ENCODE peak calls at places on chromosomes 3 and 15, in seven cellular contexts. I, A, X, D, R, B and K are unnamed samples.

GRCh38 chr3:39148116-39149058 is 5.0 kb downstream of the CSRNP1 start:
- DNase-seq in I (no peak), A (peak), X (no peak), D (peak), R (no peak), B (no peak), K (no peak)

GRCh38 chr3:99269606-99270355 is 368.3 kb upstream of the DCBLD2 start:
- DNase-seq in I (peak), A (no peak), X (no peak), D (no peak), R (peak), B (peak), K (no peak)

GRCh38 chr3:69442771-69443197 is 56.9 kb upstream of the FRMD4B start:
- DNase-seq in I (no peak), A (no peak), X (no peak), D (no peak), R (no peak), B (no peak), K (no peak)

GRCh38 chr3:185397676-185398075 is 34.7 kb downstream of the MAP3K13 start:
- DNase-seq in I (no peak), A (no peak), X (no peak), D (no peak), R (no peak), B (no peak), K (peak)

GRCh38 chr3:54188176-54188791 is 65.9 kb downstream of the CACNA2D3 start:
- DNase-seq in I (peak), A (peak), X (no peak), D (peak), R (no peak), B (no peak), K (no peak)

GRCh38 chr3:47098910-47099309 is 65.0 kb downstream of the SETD2 start:
- DNase-seq in I (no peak), A (no peak), X (no peak), D (no peak), R (no peak), B (no peak), K (no peak)

GRCh38 chr15:74306801-74307217 is 60.6 kb downstream of the CYP11A1 start:
- DNase-seq in I (no peak), A (no peak), X (no peak), D (no peak), R (no peak), B (no peak), K (no peak)

GRCh38 chr3:170233532-170233931 is 11.3 kb downstream of the PRKCI start:
- DNase-seq in I (peak), A (no peak), X (no peak), D (peak), R (peak), B (no peak), K (no peak)

GRCh38 chr15:28896944-28897343 is 11.2 kb downstream of the APBA2 start:
- DNase-seq in I (no peak), A (no peak), X (no peak), D (peak), R (peak), B (no peak), K (no peak)

GRCh38 chr3:40847571-40847992 is 322.8 kb downstream of the ZNF621 start:
- DNase-seq in I (peak), A (no peak), X (no peak), D (peak), R (no peak), B (no peak), K (peak)
- TF ChIP-seq CTCF in I (no peak), A (no peak), X (no peak), D (peak), R (no peak), B (no peak), K (no peak)

DNA sequence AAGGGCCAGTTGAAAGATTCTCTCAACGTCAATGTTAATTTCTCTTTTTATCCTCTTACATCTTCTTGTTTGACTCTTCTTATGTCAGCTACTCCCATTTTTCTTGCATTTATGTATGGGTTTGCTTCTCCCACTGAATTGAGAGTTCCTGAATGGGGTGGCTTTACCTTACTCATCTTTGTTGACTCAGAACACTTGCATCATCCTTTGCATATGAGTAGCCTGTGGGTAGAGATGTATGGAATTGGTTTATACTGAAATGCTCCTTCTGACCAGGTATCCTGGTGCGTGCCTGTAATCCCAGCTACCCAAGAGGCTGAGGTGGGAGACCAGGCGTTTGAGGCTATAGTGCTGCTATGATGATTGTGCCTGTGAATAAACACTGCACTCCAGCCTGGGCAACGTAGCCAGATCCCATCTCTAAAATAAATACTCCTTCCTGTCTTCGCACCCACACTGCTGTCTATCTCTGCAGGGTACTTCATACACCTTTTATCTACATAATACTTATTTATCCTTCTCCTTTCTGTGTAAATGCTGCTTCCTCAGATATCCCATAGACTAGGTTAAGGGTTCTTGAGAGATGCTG is 123.6 kb upstream of the DPH6 start:
- DNase-seq in I (peak), A (no peak), X (no peak), D (no peak), R (no peak), B (no peak), K (no peak)
- TF ChIP-seq CTCF in I (no peak), A (no peak), X (no peak), D (no peak), R (no peak), B (no peak), K (no peak)

GRCh38 chr15:100384108-100384410 is 42.3 kb upstream of the ADAMTS17 start:
- DNase-seq in I (no peak), A (no peak), X (no peak), D (no peak), R (no peak), B (no peak), K (no peak)
- TF ChIP-seq CTCF in I (no peak), A (peak), X (no peak), D (no peak), R (peak), B (no peak), K (no peak)

GRCh38 chr3:156131799-156132198 is 11.4 kb downstream of the KCNAB1 start:
- DNase-seq in I (no peak), A (no peak), X (no peak), D (no peak), R (no peak), B (no peak), K (no peak)

GRCh38 chr3:156140196-156140595 is 19.8 kb downstream of the KCNAB1 start:
- DNase-seq in I (no peak), A (no peak), X (no peak), D (no peak), R (no peak), B (no peak), K (no peak)

GRCh38 chr3:156132313-156132712 is 11.9 kb downstream of the KCNAB1 start:
- DNase-seq in I (no peak), A (no peak), X (no peak), D (no peak), R (no peak), B (no peak), K (no peak)

GRCh38 chr3:156131241-156131640 is 10.9 kb downstream of the KCNAB1 start:
- DNase-seq in I (no peak), A (no peak), X (no peak), D (no peak), R (no peak), B (no peak), K (no peak)

GRCh38 chr3:156135921-156136655 is 15.7 kb downstream of the KCNAB1 start:
- DNase-seq in I (peak), A (no peak), X (no peak), D (no peak), R (no peak), B (no peak), K (no peak)
- TF ChIP-seq CTCF in I (peak), A (peak), X (no peak), D (peak), R (no peak), B (no peak), K (no peak)

GRCh38 chr15:98442379-98442833 is 205.9 kb upstream of the IGF1R start:
- DNase-seq in I (peak), A (peak), X (no peak), D (peak), R (peak), B (no peak), K (no peak)
- TF ChIP-seq CTCF in I (peak), A (peak), X (peak), D (peak), R (peak), B (peak), K (peak)